ENCODE peak calls at places on chromosomes 4 and X, in four cellular contexts. J is cardiac muscle cell, Y is ovary, B is left lung. N is an unnamed sample. For H3K9me3, the result is how much of the 10 kb centered on the place peaks cover.

GRCh38 chr4:164847967-164848649 is 28.9 kb upstream of the APELA start:
- DNase-seq in J (no peak), Y (no peak), B (no peak), N (no peak)

GRCh38 chr4:8383451-8384160 is 56.9 kb downstream of the ACOX3 start:
- DNase-seq in J (no peak), Y (no peak), B (peak), N (peak)

GRCh38 chr4:110208419-110208818 is 10.0 kb upstream of the ELOVL6 start:
- DNase-seq in J (no peak), Y (no peak), B (no peak), N (no peak)

GRCh38 chr4:22686156-22686555 is 6.6 kb upstream of the GBA3 start:
- DNase-seq in J (no peak), Y (no peak), B (no peak), N (no peak)

GRCh38 chrX:100659431-100660137 is 15.6 kb downstream of the SRPX2 start:
- DNase-seq in J (no peak), Y (no peak), B (no peak), N (no peak)

GRCh38 chr4:98517444-98518021 is 140.9 kb downstream of the TSPAN5 start:
- DNase-seq in J (no peak), Y (no peak), B (no peak), N (no peak)

GRCh38 chr4:878796-879729 is 53.1 kb downstream of the GAK start:
- DNase-seq in J (no peak), Y (no peak), B (no peak), N (no peak)

GRCh38 chr4:153249199-153250154 is 45.2 kb downstream of the TRIM2 start:
- DNase-seq in J (peak), Y (peak), B (peak), N (peak)

GRCh38 chr4:20137176-20137575 is 114.5 kb upstream of the SLIT2 start:
- DNase-seq in J (peak), Y (no peak), B (no peak), N (no peak)

GRCh38 chr4:156575430-156576073 is 396.0 kb downstream of the PDGFC start:
- DNase-seq in J (no peak), Y (no peak), B (no peak), N (no peak)

GRCh38 chrX:43514820-43515219 is 141.3 kb upstream of the MAOA start:
- DNase-seq in J (no peak), Y (no peak), B (no peak), N (no peak)

GRCh38 chr4:66906314-66906713 is 639.0 kb downstream of the CENPC start:
- DNase-seq in J (peak), Y (no peak), B (no peak), N (no peak)

GRCh38 chr4:182916483-182917181 is 554 bp downstream of the DCTD start:
- DNase-seq in J (peak), Y (peak), B (peak), N (peak)

GRCh38 chr4:154024097-154024496 is 235.2 kb upstream of the SFRP2 start:
- DNase-seq in J (peak), Y (no peak), B (no peak), N (no peak)

GRCh38 chr4:138039010-138039409 is 203.1 kb downstream of the SLC7A11 start:
- DNase-seq in J (no peak), Y (no peak), B (no peak), N (no peak)

GRCh38 chr4:14700083-14700482 is 302.2 kb upstream of the CPEB2 start:
- DNase-seq in J (no peak), Y (no peak), B (no peak), N (no peak)

GRCh38 chr4:62548108-62548524 is 1348.0 kb downstream of the ADGRL3 start:
- DNase-seq in J (no peak), Y (no peak), B (peak), N (no peak)
- H3K9me3 ChIP-seq in J (under half), Y (under half), B (under half), N (under half)

DNA sequence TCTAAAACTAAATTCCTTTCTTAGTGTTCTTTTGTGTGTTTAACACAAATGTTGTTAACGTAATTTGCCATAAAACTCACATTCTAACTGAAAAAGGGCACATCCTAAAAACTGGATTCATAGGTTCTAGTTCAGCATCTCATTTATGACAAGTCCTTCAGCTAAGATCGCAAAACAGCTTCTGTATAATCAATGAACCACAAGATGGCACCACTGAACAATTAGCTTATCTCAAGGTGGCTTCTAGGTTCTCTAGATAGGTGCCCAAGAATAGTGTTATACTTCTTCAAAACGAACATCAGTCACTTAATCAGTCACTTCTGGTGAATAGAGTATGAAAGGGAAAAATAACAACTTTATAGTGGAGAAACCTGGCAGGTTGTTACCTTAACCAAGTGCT is 54.3 kb downstream of the NRK start:
- DNase-seq in J (peak), Y (no peak), B (no peak), N (no peak)
- TF ChIP-seq CTCF in J (peak), Y (no peak), B (no peak), N (no peak)

DNA sequence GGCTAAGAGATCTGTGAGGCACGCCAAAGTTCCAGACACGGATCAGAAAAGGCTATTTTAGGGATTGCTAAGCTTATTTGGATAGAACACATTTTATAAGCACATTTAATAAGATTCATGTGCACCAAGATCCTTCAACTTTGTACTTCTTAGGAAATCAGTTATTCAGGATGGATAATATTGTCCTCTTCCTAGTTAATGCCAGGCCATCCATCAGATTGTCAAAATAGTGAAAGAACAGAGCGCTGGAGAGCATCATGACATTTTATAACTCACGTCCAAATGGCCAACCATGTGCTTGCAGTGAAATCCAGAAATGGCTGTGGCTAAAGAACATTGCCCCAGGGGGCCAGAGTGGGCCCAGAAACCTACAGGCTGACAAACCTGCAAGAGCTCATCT is 129.9 kb downstream of the ATG4A start:
- DNase-seq in J (no peak), Y (no peak), B (no peak), N (no peak)
- H3K9me3 ChIP-seq in J (under half), Y (under half), B (under half), N (under half)

GRCh38 chr4:48899950-48900349 is 6.6 kb downstream of the OCIAD2 start:
- DNase-seq in J (no peak), Y (no peak), B (no peak), N (no peak)
- TF ChIP-seq CTCF in J (no peak), Y (no peak), B (no peak), N (no peak)

GRCh38 chr4:152126233-152126632 is 365.4 kb upstream of the GATB start:
- DNase-seq in J (no peak), Y (no peak), B (no peak), N (no peak)
- H3K9me3 ChIP-seq in J (under half), Y (under half), B (under half), N (under half)

N was measured in thyroid gland.